ENCODE peak calls at places on chromosomes 5 and 9, in ten cellular contexts. E is fibroblast of pulmonary artery; U is activated naive CD8-positive, alpha-beta T cell treated with anti-CD3 and anti-CD28 coated beads, Interleukin-2, amount 50 U/mL, for 24 hours; S is T1000; F is neural crest cell; I is mesothelial cell of epicardium; K is NB4; T is HEK293T; M is HCT116; A is amniotic stem cell. P is an unnamed sample.
A peak's percentile ranks its signal among the peaks of the same experiment; 100 is the strongest.

GRCh38 chr5:172597755-172598155 is 43.3 kb upstream of the NEURL1B start:
- DNase-seq in M (no peak), I (no peak), T (no peak), U (no peak), F (no peak), K (no peak), E (no peak), S (no peak), A (no peak), P (no peak)

GRCh38 chr9:2603621-2604020 is 18.0 kb upstream of the VLDLR start:
- DNase-seq in U (no peak), F (no peak), T (no peak), K (no peak), I (no peak), E (no peak), S (no peak), A (no peak), M (no peak), P (no peak)

GRCh38 chr9:129561594-129562281 is 59.2 kb downstream of the C9orf50 start:
- DNase-seq in M (no peak), F (no peak), S (no peak), K (no peak), U (no peak), A (no peak), I (no peak), E (no peak), T (no peak), P (no peak)

GRCh38 chr5:127812570-127812969 is 109.4 kb downstream of the CCDC192 start:
- DNase-seq in M (no peak), F (no peak), T (no peak), S (no peak), K (no peak), U (no peak), E (no peak), I (no peak), A (no peak), P (no peak)

GRCh38 chr9:68751556-68751955 is 46.5 kb downstream of the PIP5K1B start:
- DNase-seq in I (no peak), E (no peak), S (no peak), F (no peak), T (no peak), U (no peak), M (no peak), K (no peak), A (no peak), P (no peak)

GRCh38 chr9:129604766-129605163 is 16.1 kb downstream of the C9orf50 start:
- DNase-seq in A (no peak), I (no peak), S (no peak), M (no peak), F (no peak), E (no peak), K (no peak), T (no peak), U (no peak), P (no peak)

GRCh38 chr5:6435356-6435755 is 13.3 kb upstream of the UBE2QL1 start:
- DNase-seq in F (peak; percentile 40), T (peak; percentile 44), E (peak; percentile 3), M (peak; percentile 19), S (no peak), U (peak; percentile 12), K (peak; percentile 22), A (no peak), I (no peak), P (no peak)

GRCh38 chr9:33101104-33101951 is 24.9 kb upstream of the SMU1 start:
- DNase-seq in A (peak; percentile 43), F (no peak), T (no peak), I (no peak), E (peak; percentile 50), U (no peak), M (no peak), K (no peak), S (peak; percentile 2), P (no peak)

GRCh38 chr5:98349251-98349989 is 424.0 kb upstream of the RGMB start:
- DNase-seq in K (peak; percentile 35), E (peak; percentile 66), S (peak; percentile 59), M (peak; percentile 8), U (no peak), F (no peak), I (no peak), A (peak; percentile 39), T (peak; percentile 9), P (no peak)

GRCh38 chr9:128920381-128921058 is at the start of gene PHYHD1:
- DNase-seq in T (no peak), S (no peak), U (no peak), K (peak; percentile 32), F (no peak), M (no peak), I (no peak), A (no peak), E (peak; percentile 63), P (no peak)

GRCh38 chr5:65213921-65214525 is 267.7 kb downstream of the ADAMTS6 start:
- DNase-seq in K (peak; percentile 18), F (peak; percentile 2), T (peak; percentile 47), U (no peak), A (no peak), S (no peak), I (no peak), M (peak; percentile 26), E (peak; percentile 56), P (no peak)

GRCh38 chr9:1978941-1979340 is 36.2 kb upstream of the SMARCA2 start:
- DNase-seq in I (no peak), S (no peak), K (no peak), T (no peak), F (no peak), A (no peak), M (no peak), E (peak; percentile 75), U (no peak), P (no peak)

GRCh38 chr9:112380102-112380581 is at the start of gene HSDL2:
- DNase-seq in T (no peak), I (no peak), U (peak; percentile 52), M (no peak), A (peak; percentile 30), S (peak; percentile 58), K (peak; percentile 56), E (peak; percentile 38), F (no peak), P (no peak)

GRCh38 chr5:37831821-37832524 is 7.9 kb downstream of the GDNF start:
- DNase-seq in U (no peak), S (no peak), M (no peak), K (no peak), A (no peak), I (no peak), E (no peak), T (no peak), F (no peak), P (no peak)

GRCh38 chr9:86287013-86287412 is 4.7 kb upstream of the ISCA1 start:
- DNase-seq in K (peak; percentile 68), S (no peak), M (no peak), U (no peak), E (peak; percentile 60), T (peak; percentile 50), F (peak; percentile 30), A (no peak), I (no peak), P (no peak)

P was measured in glomerular endothelial cell.